ENCODE peak calls at places on chromosomes 3 and 15, in four cellular contexts. W, M, R and H are unnamed samples.

GRCh38 chr3:197956626-197956988 is 3.4 kb upstream of the LMLN start:
- DNase-seq in M (no peak), R (no peak), W (no peak), H (no peak)

GRCh38 chr15:42401544-42402478 is 42.5 kb downstream of the CAPN3 start:
- DNase-seq in R (no peak), W (no peak), M (no peak), H (no peak)

GRCh38 chr15:64122444-64122843 is 26.7 kb downstream of the SNX1 start:
- DNase-seq in M (no peak), W (no peak), R (no peak), H (no peak)

GRCh38 chr3:87771338-87772059 is 287.3 kb downstream of the CGGBP1 start:
- DNase-seq in W (peak; percentile 34), R (peak; percentile 59), M (peak; percentile 4), H (peak; percentile 39)

GRCh38 chr15:91374336-91374735 is 274.3 kb downstream of the SV2B start:
- DNase-seq in M (no peak), W (no peak), R (no peak), H (no peak)

GRCh38 chr3:82999777-83000176 is 1238.3 kb upstream of the GBE1 start:
- DNase-seq in W (no peak), M (no peak), R (no peak), H (no peak)

GRCh38 chr3:56758539-56758981 is 43.2 kb downstream of the ARHGEF3 start:
- DNase-seq in W (no peak), R (no peak), M (no peak), H (peak; percentile 27)

GRCh38 chr3:153257673-153258351 is 95.8 kb downstream of the RAP2B start:
- DNase-seq in W (no peak), R (no peak), M (no peak), H (no peak)

GRCh38 chr3:126755866-126756265 is 51.8 kb downstream of the CHCHD6 start:
- DNase-seq in M (no peak), R (no peak), W (no peak), H (no peak)

GRCh38 chr3:189169728-189170127 is 2.0 kb upstream of the TPRG1 start:
- DNase-seq in M (no peak), W (no peak), R (peak; percentile 60), H (no peak)

GRCh38 chr15:39530446-39531342 is 50.2 kb upstream of the THBS1 start:
- DNase-seq in W (no peak), M (no peak), R (peak; percentile 35), H (no peak)

GRCh38 chr15:71634820-71635219 is 175.5 kb upstream of the NR2E3 start:
- DNase-seq in M (no peak), R (no peak), W (peak; percentile 22), H (no peak)

GRCh38 chr15:57580428-57580827 is 11.3 kb upstream of the MYZAP start:
- DNase-seq in R (no peak), W (no peak), M (no peak), H (no peak)

GRCh38 chr3:73393005-73393404 is 231.7 kb downstream of the PDZRN3 start:
- DNase-seq in W (no peak), R (no peak), M (no peak), H (no peak)

GRCh38 chr3:42608586-42608985 is 8.1 kb downstream of the NKTR start:
- DNase-seq in M (peak; percentile 31), W (no peak), R (no peak), H (no peak)

GRCh38 chr3:108287146-108287545 is 9.2 kb upstream of the HHLA2 start:
- DNase-seq in M (no peak), R (no peak), W (no peak), H (no peak)

GRCh38 chr15:53936137-53936536 is 42.1 kb upstream of the UNC13C start:
- DNase-seq in W (no peak), M (no peak), R (no peak), H (no peak)
- H3K9me3 ChIP-seq in W (no peaks in the 10 kb centered on the region), M (peaks cover 33% of the 10 kb centered on the region), R (no peaks in the 10 kb centered on the region), H (no peaks in the 10 kb centered on the region)

GRCh38 chr3:170494766-170495165 is 76.1 kb downstream of the CLDN11 start:
- DNase-seq in R (no peak), W (no peak), M (no peak), H (no peak)

GRCh38 chr3:170496868-170497140 is 78.1 kb downstream of the CLDN11 start:
- DNase-seq in R (no peak), M (no peak), W (no peak), H (no peak)

GRCh38 chr3:170493712-170494182 is 75.1 kb downstream of the CLDN11 start:
- DNase-seq in W (no peak), R (no peak), M (no peak), H (no peak)

GRCh38 chr3:170497197-170497596 is 78.5 kb downstream of the CLDN11 start:
- DNase-seq in R (no peak), W (no peak), M (no peak), H (no peak)

GRCh38 chr3:170496026-170496867 is 77.6 kb downstream of the CLDN11 start:
- DNase-seq in R (peak; percentile 68), M (no peak), W (no peak), H (no peak)
- H3K9me3 ChIP-seq in R (no peaks in the 10 kb centered on the region), M (no peaks in the 10 kb centered on the region), W (no peaks in the 10 kb centered on the region), H (no peaks in the 10 kb centered on the region)

GRCh38 chr3:187473778-187474406 is 105.7 kb downstream of the RTP4 start:
- DNase-seq in R (no peak), W (no peak), M (no peak), H (no peak)
- H3K9me3 ChIP-seq in R (peaks cover 27% of the 10 kb centered on the region), W (no peaks in the 10 kb centered on the region), M (peaks cover 35% of the 10 kb centered on the region), H (peaks cover 9% of the 10 kb centered on the region)

DNA sequence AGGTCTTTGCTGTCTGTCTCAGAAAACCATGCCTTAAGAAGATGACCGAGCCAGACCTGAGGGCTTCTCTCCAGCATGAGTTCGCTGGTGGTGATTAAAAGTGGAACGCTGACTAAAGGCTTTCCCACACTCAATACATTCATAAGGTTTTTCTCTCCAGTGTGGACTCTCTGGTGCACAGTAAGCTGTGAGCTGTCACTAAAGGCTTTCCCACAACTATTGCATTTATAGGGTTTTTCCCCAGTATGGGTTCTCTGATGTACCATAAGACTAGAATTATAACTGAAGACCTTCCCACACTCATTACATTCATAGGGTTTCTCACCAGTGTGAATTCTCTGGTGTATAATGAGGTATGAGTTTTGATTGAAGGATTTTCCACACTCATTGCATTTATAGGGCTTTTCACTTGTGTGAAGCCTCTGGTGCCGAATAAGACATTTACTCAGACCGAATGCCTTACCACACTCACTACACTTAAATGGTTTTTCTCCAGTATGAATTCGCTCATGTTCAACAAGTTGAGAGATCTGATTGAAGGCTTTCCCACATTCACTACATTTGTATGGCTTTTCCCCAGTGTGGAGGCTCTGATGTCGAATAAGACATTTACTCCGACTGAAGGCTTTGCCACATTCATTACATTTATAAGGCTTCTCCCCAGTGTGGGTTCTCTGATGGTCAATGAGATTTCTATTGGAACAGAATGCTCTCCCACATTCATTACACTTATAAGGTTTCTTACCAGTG is 21.9 kb upstream of the ZNF445 start:
- DNase-seq in R (no peak), M (no peak), W (no peak), H (no peak)
- H3K9me3 ChIP-seq in R (peaks cover 28% of the 10 kb centered on the region), M (peaks cover 74% of the 10 kb centered on the region), W (no peaks in the 10 kb centered on the region), H (peaks cover 34% of the 10 kb centered on the region)